ENCODE peak calls at places on chromosome 20, in eight cellular contexts. V is ovary, F is A549, K is HepG2, N is SK-N-SH, P is K562, B is tibial nerve, J is suprapubic skin. U is an unnamed sample.

GRCh38 chr20:9409352-9409751 is 105.0 kb upstream of the LAMP5 start:
- DNase-seq in V (no peak), F (no peak), K (no peak), N (no peak), P (no peak), B (no peak), J (no peak), U (no peak)

GRCh38 chr20:6838181-6838826 is 70.8 kb downstream of the BMP2 start:
- DNase-seq in V (no peak), F (no peak), K (no peak), N (no peak), P (no peak), B (no peak), J (no peak), U (no peak)

GRCh38 chr20:52242237-52243230 is 51.0 kb upstream of the ZFP64 start:
- DNase-seq in V (no peak), F (no peak), K (no peak), N (peak; percentile 29), P (no peak), B (no peak), J (no peak), U (no peak)

GRCh38 chr20:34023937-34024732 is 30.4 kb downstream of the RALY start:
- DNase-seq in V (no peak), F (no peak), K (no peak), N (no peak), P (no peak), B (no peak), J (no peak), U (no peak)

GRCh38 chr20:10708342-10709185 is 34.8 kb upstream of the JAG1 start:
- DNase-seq in V (no peak), F (peak; percentile 86), K (peak; percentile 99), N (no peak), P (no peak), B (no peak), J (no peak), U (no peak)

GRCh38 chr20:34017610-34018009 is 23.9 kb downstream of the RALY start:
- DNase-seq in V (no peak), F (no peak), K (no peak), N (no peak), P (no peak), B (no peak), J (no peak), U (no peak)

GRCh38 chr20:31665753-31666152 is 28.0 kb downstream of the COX4I2 start:
- DNase-seq in V (no peak), F (no peak), K (no peak), N (no peak), P (no peak), B (no peak), J (no peak), U (no peak)

GRCh38 chr20:16662462-16662861 is 67.4 kb upstream of the SNRPB2 start:
- DNase-seq in V (no peak), F (no peak), K (no peak), N (no peak), P (no peak), B (no peak), J (no peak), U (no peak)

GRCh38 chr20:25623225-25623735 is 534 bp downstream of the NANP start:
- DNase-seq in V (peak; percentile 67), F (peak; percentile 60), K (peak; percentile 64), N (peak; percentile 60), P (no peak), B (no peak), J (peak; percentile 78), U (peak; percentile 39)

GRCh38 chr20:64146301-64146935 is 17.8 kb upstream of the MYT1 start:
- DNase-seq in V (peak; percentile 17), F (no peak), K (no peak), N (peak; percentile 85), P (no peak), B (no peak), J (no peak), U (no peak)

GRCh38 chr20:51604851-51605250 is 62.3 kb upstream of the NFATC2 start:
- DNase-seq in V (no peak), F (no peak), K (no peak), N (no peak), P (no peak), B (no peak), J (no peak), U (no peak)

GRCh38 chr20:25046181-25046641 is 11.7 kb downstream of the ACSS1 start:
- DNase-seq in V (peak; percentile 17), F (no peak), K (peak; percentile 76), N (no peak), P (no peak), B (no peak), J (no peak), U (peak; percentile 30)

GRCh38 chr20:37566590-37567330 is 39.1 kb upstream of the BLCAP start:
- DNase-seq in V (no peak), F (no peak), K (no peak), N (no peak), P (no peak), B (no peak), J (peak; percentile 32), U (no peak)

GRCh38 chr20:32648761-32649615 is 24.8 kb downstream of the C20orf203 start:
- DNase-seq in V (no peak), F (peak; percentile 30), K (no peak), N (no peak), P (no peak), B (no peak), J (no peak), U (no peak)

GRCh38 chr20:21995461-21995860 is 290.0 kb downstream of the PAX1 start:
- DNase-seq in V (no peak), F (no peak), K (no peak), N (no peak), P (no peak), B (no peak), J (no peak), U (no peak)

GRCh38 chr20:64105846-64106434 is 1.4 kb downstream of the NPBWR2 start:
- DNase-seq in V (peak; percentile 29), F (no peak), K (no peak), N (no peak), P (no peak), B (no peak), J (no peak), U (no peak)

GRCh38 chr20:38962898-38963484 is 847 bp downstream of the DHX35 start:
- DNase-seq in V (no peak), F (no peak), K (no peak), N (no peak), P (no peak), B (no peak), J (no peak), U (no peak)

GRCh38 chr20:32559216-32559752 is 25.8 kb downstream of the NOL4L start:
- DNase-seq in V (no peak), F (no peak), K (no peak), N (no peak), P (no peak), B (no peak), J (no peak), U (no peak)

GRCh38 chr20:14883324-14883723 is 545.9 kb upstream of the FLRT3 start:
- DNase-seq in V (no peak), F (no peak), K (no peak), N (no peak), P (no peak), B (no peak), J (no peak), U (no peak)

GRCh38 chr20:9093203-9093962 is 24.5 kb downstream of the PLCB4 start:
- DNase-seq in V (no peak), F (no peak), K (no peak), N (no peak), P (no peak), B (no peak), J (no peak), U (no peak)

GRCh38 chr20:20371681-20372080 is 3.8 kb downstream of the INSM1 start:
- DNase-seq in V (no peak), F (no peak), K (no peak), N (no peak), P (no peak), B (no peak), J (no peak), U (no peak)
- TF ChIP-seq EP300 in V (no peak), F (no peak), K (no peak), N (no peak), P (no peak), B (no peak), J (no peak), U (no peak)

DNA sequence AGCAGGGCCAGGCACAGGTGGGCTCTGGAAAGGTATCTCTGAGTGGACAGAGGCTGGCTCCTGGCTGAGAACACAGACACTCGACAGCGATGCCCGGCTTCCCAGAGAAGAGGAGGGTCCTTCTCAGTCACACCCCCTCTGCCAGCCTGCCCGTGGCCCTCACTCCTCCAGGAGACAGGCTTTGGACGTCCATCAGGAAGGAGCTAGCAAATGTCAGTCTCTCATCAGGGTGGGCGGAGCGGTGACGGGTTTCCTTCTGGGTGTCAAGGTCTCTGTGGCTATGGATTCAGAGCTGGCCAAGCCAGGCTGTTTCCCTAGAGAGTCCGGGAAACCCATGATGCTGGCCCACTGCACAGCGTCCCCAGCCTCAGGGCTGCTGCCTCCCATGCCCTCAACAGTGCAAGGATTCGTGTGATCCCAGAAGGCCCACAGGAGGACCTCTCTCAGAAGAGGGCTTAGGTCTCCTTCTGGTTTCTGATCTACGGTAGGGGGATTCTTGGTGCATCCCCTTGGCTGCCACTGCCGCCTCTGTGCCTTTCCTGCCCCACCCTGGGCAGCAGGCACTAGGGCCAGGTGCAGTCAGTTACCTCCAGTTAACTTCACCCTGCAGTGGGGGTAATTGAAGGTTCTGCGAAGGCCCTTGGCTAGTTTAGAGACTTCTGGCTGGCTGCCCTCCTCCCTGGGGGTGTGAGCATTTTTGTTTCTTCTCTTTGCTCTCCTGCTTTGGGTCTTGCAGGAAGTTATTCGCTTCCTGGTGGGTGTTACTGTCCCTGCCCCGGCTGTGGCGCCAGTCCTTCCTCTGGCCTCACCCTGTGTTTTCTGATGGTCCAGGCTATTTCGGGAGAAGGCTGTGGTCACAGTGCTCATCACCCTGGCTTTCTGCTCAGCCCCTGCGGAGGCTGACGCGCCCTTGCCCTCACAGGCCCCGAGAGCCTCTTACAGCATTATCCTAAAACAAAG is 80.2 kb downstream of the CDH4 start:
- DNase-seq in V (no peak), F (no peak), K (no peak), N (no peak), P (no peak), B (no peak), J (no peak), U (no peak)
- H3K4me1 ChIP-seq in V (no peaks in the 10 kb centered on the region), F (no peaks in the 10 kb centered on the region), K (no peaks in the 10 kb centered on the region), N (no peaks in the 10 kb centered on the region), P (peaks cover 4% of the 10 kb centered on the region), B (no peaks in the 10 kb centered on the region), J (no peaks in the 10 kb centered on the region), U (no peaks in the 10 kb centered on the region)

DNA sequence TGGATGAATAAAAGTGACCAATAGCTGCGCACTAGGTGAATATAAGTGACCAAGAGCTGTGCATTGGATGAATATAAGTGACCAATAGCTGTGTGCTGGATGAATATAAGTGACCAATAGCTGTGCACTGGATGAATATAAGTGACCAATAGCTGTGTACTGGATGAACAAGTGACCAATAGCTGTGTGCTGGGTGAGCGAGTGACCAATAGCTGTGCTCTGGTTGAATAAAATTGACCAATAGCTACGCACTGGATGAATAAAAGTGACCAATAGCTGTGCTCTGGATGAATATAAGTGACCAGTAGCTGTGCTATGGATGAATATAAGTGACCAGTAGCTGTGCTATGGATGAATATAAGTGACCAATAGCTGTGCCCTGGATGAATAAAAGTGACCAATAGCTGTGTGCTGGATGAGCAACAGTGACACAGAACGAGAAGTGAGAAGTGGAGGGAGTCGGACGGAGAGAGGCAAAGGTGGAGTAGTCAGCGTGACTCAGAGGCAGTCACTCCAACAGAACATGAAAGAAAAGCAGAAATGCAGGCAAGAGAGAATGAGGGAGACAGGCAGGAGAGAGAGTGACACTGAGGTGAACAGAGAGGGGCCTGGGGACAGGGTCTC is 38.5 kb downstream of the RBM38 start:
- DNase-seq in V (no peak), F (peak; percentile 44), K (peak; percentile 69), N (no peak), P (no peak), B (no peak), J (no peak), U (no peak)
- TF ChIP-seq EP300 in V (no peak), F (no peak), K (no peak), N (no peak), P (no peak), B (no peak), J (no peak), U (no peak)

GRCh38 chr20:3922223-3922982 is 33.2 kb downstream of the PANK2 start:
- DNase-seq in V (no peak), F (no peak), K (no peak), N (no peak), P (no peak), B (no peak), J (no peak), U (no peak)
- H3K4me1 ChIP-seq in V (peaks cover 3% of the 10 kb centered on the region), F (peaks cover 14% of the 10 kb centered on the region), K (peaks cover 19% of the 10 kb centered on the region), N (peaks cover 13% of the 10 kb centered on the region), P (peaks cover 22% of the 10 kb centered on the region), B (peaks cover 6% of the 10 kb centered on the region), J (peaks cover 14% of the 10 kb centered on the region), U (peaks cover 16% of the 10 kb centered on the region)

U was measured in stomach.